ENCODE peak calls at places on chromosome 16, in seven cellular contexts. J is aorta, O is uterus, K is ovary, P is esophagus muscularis mucosa, L is tibial artery, R is A549. H is an unnamed sample.

GRCh38 chr16:11211977-11212818 is 43.8 kb downstream of the SOCS1 start:
- DNase-seq in J (no peak), P (no peak), K (no peak), O (no peak), R (no peak), L (no peak), H (no peak)

GRCh38 chr16:17723735-17724134 is 253.0 kb upstream of the XYLT1 start:
- DNase-seq in P (no peak), L (no peak), O (no peak), J (no peak), K (no peak), R (no peak), H (peak)

GRCh38 chr16:56262148-56262878 is 71.0 kb downstream of the GNAO1 start:
- DNase-seq in R (no peak), K (no peak), P (no peak), J (no peak), O (no peak), L (peak), H (no peak)

GRCh38 chr16:77657016-77657415 is 65.3 kb upstream of the NUDT7 start:
- DNase-seq in K (no peak), R (no peak), P (no peak), J (no peak), L (no peak), O (no peak), H (no peak)

GRCh38 chr16:24829153-24829552 is 16.6 kb upstream of the SLC5A11 start:
- DNase-seq in R (no peak), K (no peak), J (no peak), L (no peak), P (no peak), O (no peak), H (no peak)

GRCh38 chr16:87945351-87946042 is 5.7 kb upstream of the BANP start:
- DNase-seq in K (peak), L (peak), R (no peak), O (peak), P (no peak), J (peak), H (no peak)

GRCh38 chr16:31484491-31485171 is 1.7 kb downstream of the SLC5A2 start:
- DNase-seq in R (no peak), O (no peak), J (peak), K (no peak), P (no peak), L (no peak), H (no peak)

GRCh38 chr16:58515871-58516767 is 802 bp downstream of the SETD6 start:
- DNase-seq in J (peak), P (no peak), O (no peak), R (no peak), L (peak), K (no peak), H (no peak)

GRCh38 chr16:88077328-88078108 is 126.3 kb downstream of the BANP start:
- DNase-seq in R (no peak), J (peak), K (no peak), L (peak), P (no peak), O (no peak), H (no peak)

GRCh38 chr16:25110392-25110947 is 1.1 kb upstream of the LCMT1 start:
- DNase-seq in L (no peak), O (no peak), P (no peak), R (no peak), J (no peak), K (no peak), H (no peak)

GRCh38 chr16:23575834-23576233 is 18.3 kb downstream of the UBFD1 start:
- DNase-seq in R (no peak), J (no peak), O (no peak), K (no peak), L (no peak), P (no peak), H (no peak)

GRCh38 chr16:75555213-75555706 is 792 bp downstream of the TMEM231 start:
- DNase-seq in J (peak), K (peak), L (peak), R (peak), P (no peak), O (peak), H (peak)

GRCh38 chr16:50448522-50448921 is 79.7 kb upstream of the BRD7 start:
- DNase-seq in K (no peak), O (no peak), R (no peak), J (no peak), P (no peak), L (peak), H (no peak)

GRCh38 chr16:56824335-56824734 is 40.7 kb upstream of the SLC12A3 start:
- DNase-seq in R (peak), J (no peak), K (no peak), L (no peak), O (no peak), P (no peak), H (no peak)

GRCh38 chr16:14284371-14284770 is 213.3 kb downstream of the MRTFB start:
- DNase-seq in O (no peak), L (no peak), P (no peak), J (no peak), K (no peak), R (no peak), H (no peak)

GRCh38 chr16:11234884-11235702 is 20.9 kb downstream of the SOCS1 start:
- DNase-seq in J (no peak), O (no peak), K (no peak), R (no peak), P (no peak), L (no peak), H (no peak)

GRCh38 chr16:57689772-57690558 is 4.6 kb upstream of the DRC7 start:
- DNase-seq in O (peak), J (peak), L (peak), P (no peak), R (no peak), K (no peak), H (no peak)

GRCh38 chr16:12208341-12209035 is 232.0 kb downstream of the SNX29 start:
- DNase-seq in O (no peak), L (no peak), K (no peak), R (no peak), J (no peak), P (no peak), H (no peak)

GRCh38 chr16:22728167-22728836 is 85.7 kb upstream of the HS3ST2 start:
- DNase-seq in K (no peak), P (no peak), L (no peak), O (no peak), J (no peak), R (no peak), H (no peak)

GRCh38 chr16:12754824-12755543 is 48.7 kb downstream of the CPPED1 start:
- DNase-seq in O (no peak), K (no peak), R (no peak), J (no peak), L (no peak), P (no peak), H (no peak)

GRCh38 chr16:14562691-14563491 is 67.2 kb downstream of the PARN start:
- DNase-seq in O (no peak), R (peak), L (no peak), K (no peak), J (peak), P (no peak), H (no peak)

GRCh38 chr16:78970650-78971049 is 629.9 kb downstream of the MAF start:
- DNase-seq in P (no peak), K (no peak), R (no peak), J (no peak), O (no peak), L (no peak), H (no peak)

GRCh38 chr16:20504418-20504817 is 53.1 kb downstream of the ACSM2A start:
- DNase-seq in L (no peak), K (no peak), J (no peak), O (no peak), R (no peak), P (peak), H (no peak)

GRCh38 chr16:82715833-82716232 is 89.1 kb downstream of the CDH13 start:
- DNase-seq in L (no peak), O (no peak), P (no peak), K (no peak), J (no peak), R (no peak), H (no peak)

GRCh38 chr16:83887088-83887487 is 11.8 kb upstream of the MLYCD start:
- DNase-seq in O (no peak), L (no peak), K (no peak), J (no peak), P (no peak), R (peak), H (no peak)

GRCh38 chr16:49754495-49755290 is 101.2 kb downstream of the ZNF423 start:
- DNase-seq in P (no peak), O (no peak), K (no peak), L (no peak), J (no peak), R (no peak), H (no peak)

GRCh38 chr16:78099372-78100161 is at the start of gene WWOX:
- DNase-seq in L (peak), O (peak), P (peak), R (peak), K (peak), J (peak), H (peak)

GRCh38 chr16:17831330-17831729 is 360.6 kb upstream of the XYLT1 start:
- DNase-seq in J (no peak), R (no peak), L (no peak), K (no peak), O (no peak), P (no peak), H (no peak)

GRCh38 chr16:80123189-80123588 is 417.6 kb upstream of the DYNLRB2 start:
- DNase-seq in O (no peak), J (no peak), P (peak), L (no peak), K (no peak), R (no peak), H (no peak)

GRCh38 chr16:19393226-19394074 is 24.2 kb upstream of the TMC5 start:
- DNase-seq in O (no peak), L (no peak), K (no peak), R (no peak), P (no peak), J (no peak), H (no peak)

GRCh38 chr16:48462146-48462740 is 77.0 kb upstream of the SIAH1 start:
- DNase-seq in K (no peak), L (no peak), R (peak), J (no peak), O (no peak), P (no peak), H (no peak)

GRCh38 chr16:46789499-46790414 is 41.2 kb downstream of the C16orf87 start:
- DNase-seq in R (peak), O (peak), K (peak), P (no peak), L (peak), J (peak), H (no peak)

GRCh38 chr16:52496051-52496876 is 50.7 kb downstream of the TOX3 start:
- DNase-seq in O (no peak), L (no peak), J (no peak), K (no peak), R (no peak), P (no peak), H (no peak)

GRCh38 chr16:19008245-19008644 is 24.5 kb downstream of the TMC7 start:
- DNase-seq in R (no peak), L (no peak), K (no peak), P (no peak), J (no peak), O (no peak), H (peak)

GRCh38 chr16:70463235-70463634 is 8.8 kb downstream of the FCSK start:
- DNase-seq in J (no peak), L (no peak), R (no peak), P (no peak), O (no peak), K (no peak), H (no peak)

GRCh38 chr16:70457446-70457845 is 3.1 kb downstream of the FCSK start:
- DNase-seq in P (no peak), O (no peak), L (no peak), J (no peak), K (no peak), R (no peak), H (no peak)

GRCh38 chr16:70455910-70456309 is 1.5 kb downstream of the FCSK start:
- DNase-seq in P (no peak), J (no peak), O (no peak), K (no peak), R (no peak), L (no peak), H (no peak)

GRCh38 chr16:70465999-70466811 is 11.8 kb downstream of the FCSK start:
- DNase-seq in K (no peak), L (no peak), O (no peak), P (no peak), R (no peak), J (no peak), H (no peak)

GRCh38 chr16:70460737-70461261 is 6.4 kb downstream of the FCSK start:
- DNase-seq in L (no peak), O (no peak), P (no peak), K (no peak), J (no peak), R (no peak), H (no peak)
- H3K27ac ChIP-seq in L (no peak), O (no peak), P (no peak), K (no peak), J (no peak), R (peak), H (peak)

DNA sequence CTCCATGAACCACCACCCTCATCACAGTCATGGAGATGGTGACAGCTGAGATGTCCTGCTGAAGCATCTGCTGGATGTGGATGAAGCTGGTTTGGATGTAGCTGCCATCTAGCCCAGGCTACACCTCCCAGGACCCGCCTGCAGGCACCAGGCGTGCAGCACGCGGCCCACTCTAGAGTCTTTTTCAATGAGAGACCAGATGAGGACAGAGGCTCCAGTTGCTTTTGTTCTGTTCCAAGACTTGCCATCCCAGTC is 102.1 kb downstream of the ZNF778 start:
- DNase-seq in R (no peak), P (no peak), O (no peak), K (no peak), J (no peak), L (no peak), H (no peak)
- H3K4me3 ChIP-seq in R (peak), P (peak), O (no peak), K (no peak), J (no peak), L (peak), H (no peak)

GRCh38 chr16:86427327-86427935 is 82.9 kb upstream of the FOXF1 start:
- DNase-seq in R (no peak), K (no peak), J (no peak), O (no peak), L (no peak), P (no peak), H (no peak)

GRCh38 chr16:86426243-86426642 is 84.1 kb upstream of the FOXF1 start:
- DNase-seq in R (no peak), O (no peak), P (no peak), K (no peak), J (no peak), L (no peak), H (no peak)

GRCh38 chr16:86421995-86422394 is 88.3 kb upstream of the FOXF1 start:
- DNase-seq in L (no peak), K (no peak), J (no peak), P (no peak), R (no peak), O (no peak), H (no peak)

GRCh38 chr16:86424968-86425367 is 85.4 kb upstream of the FOXF1 start:
- DNase-seq in K (no peak), R (no peak), L (no peak), O (no peak), J (no peak), P (no peak), H (no peak)

GRCh38 chr16:86424413-86424812 is 85.9 kb upstream of the FOXF1 start:
- DNase-seq in J (no peak), O (no peak), L (no peak), R (no peak), K (no peak), P (no peak), H (no peak)
- H3K27ac ChIP-seq in J (no peak), O (no peak), L (no peak), R (no peak), K (no peak), P (peak), H (no peak)

GRCh38 chr16:66924527-66925321 is 611 bp downstream of the RRAD start:
- DNase-seq in O (no peak), J (no peak), P (no peak), K (peak), R (peak), L (peak), H (no peak)
- H3K4me3 ChIP-seq in O (peak), J (peak), P (peak), K (peak), R (peak), L (peak), H (peak)

GRCh38 chr16:1224558-1224957 is 510 bp downstream of the TPSG1 start:
- DNase-seq in K (no peak), R (no peak), P (no peak), J (no peak), O (no peak), L (no peak), H (no peak)

GRCh38 chr16:1223355-1224214 is 1.5 kb downstream of the TPSG1 start:
- DNase-seq in K (no peak), R (no peak), J (no peak), L (no peak), O (no peak), P (no peak), H (no peak)

GRCh38 chr16:1221628-1222552 is 3.2 kb downstream of the TPSG1 start:
- DNase-seq in P (no peak), O (no peak), J (no peak), K (no peak), R (no peak), L (no peak), H (no peak)

GRCh38 chr16:1220841-1221627 is 4.0 kb downstream of the TPSG1 start:
- DNase-seq in K (no peak), L (no peak), R (no peak), O (no peak), P (no peak), J (no peak), H (no peak)

DNA sequence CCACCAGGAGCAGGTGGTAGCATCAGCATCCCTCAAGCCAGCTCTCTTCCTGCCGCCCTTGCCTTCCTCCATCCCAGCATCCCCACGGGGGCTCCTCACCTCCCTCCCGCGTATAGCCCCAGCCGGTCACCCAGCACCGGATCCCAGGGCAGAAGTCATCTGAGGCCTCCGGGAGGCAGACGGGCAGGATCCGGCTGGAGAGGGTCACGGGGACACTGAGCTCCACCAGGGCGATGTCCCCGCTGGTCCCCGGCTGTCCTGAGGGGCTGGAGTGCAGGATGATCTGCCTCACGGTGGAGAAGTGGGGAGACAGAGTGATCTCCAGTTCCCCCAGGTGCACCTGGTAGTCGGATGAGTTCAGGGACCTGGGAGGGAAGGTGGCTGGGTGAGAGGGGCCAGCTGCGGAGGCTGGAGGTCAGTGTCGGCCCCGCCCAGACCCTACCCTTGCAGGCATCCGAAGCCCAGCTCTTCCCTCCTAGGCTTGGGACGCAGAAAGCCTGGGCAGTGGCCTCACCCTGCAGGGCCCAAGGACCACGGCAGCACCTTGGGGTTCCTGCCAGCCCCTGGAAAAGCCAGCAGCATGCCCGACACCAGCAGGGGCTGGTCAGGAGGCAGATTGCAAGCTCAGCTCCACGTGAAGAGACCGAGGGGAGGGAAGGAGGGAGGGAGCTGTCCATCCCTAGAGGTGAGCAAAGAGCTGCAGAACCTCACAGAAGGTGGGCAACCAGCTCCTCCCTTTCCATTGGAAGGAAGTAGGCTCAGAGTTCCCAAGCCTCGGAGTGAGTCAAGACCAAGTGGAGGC is 2.3 kb downstream of the TPSG1 start:
- DNase-seq in K (no peak), J (no peak), R (no peak), P (no peak), O (no peak), L (no peak), H (no peak)
- H3K27ac ChIP-seq in K (no peak), J (no peak), R (no peak), P (no peak), O (no peak), L (no peak), H (no peak)

DNA sequence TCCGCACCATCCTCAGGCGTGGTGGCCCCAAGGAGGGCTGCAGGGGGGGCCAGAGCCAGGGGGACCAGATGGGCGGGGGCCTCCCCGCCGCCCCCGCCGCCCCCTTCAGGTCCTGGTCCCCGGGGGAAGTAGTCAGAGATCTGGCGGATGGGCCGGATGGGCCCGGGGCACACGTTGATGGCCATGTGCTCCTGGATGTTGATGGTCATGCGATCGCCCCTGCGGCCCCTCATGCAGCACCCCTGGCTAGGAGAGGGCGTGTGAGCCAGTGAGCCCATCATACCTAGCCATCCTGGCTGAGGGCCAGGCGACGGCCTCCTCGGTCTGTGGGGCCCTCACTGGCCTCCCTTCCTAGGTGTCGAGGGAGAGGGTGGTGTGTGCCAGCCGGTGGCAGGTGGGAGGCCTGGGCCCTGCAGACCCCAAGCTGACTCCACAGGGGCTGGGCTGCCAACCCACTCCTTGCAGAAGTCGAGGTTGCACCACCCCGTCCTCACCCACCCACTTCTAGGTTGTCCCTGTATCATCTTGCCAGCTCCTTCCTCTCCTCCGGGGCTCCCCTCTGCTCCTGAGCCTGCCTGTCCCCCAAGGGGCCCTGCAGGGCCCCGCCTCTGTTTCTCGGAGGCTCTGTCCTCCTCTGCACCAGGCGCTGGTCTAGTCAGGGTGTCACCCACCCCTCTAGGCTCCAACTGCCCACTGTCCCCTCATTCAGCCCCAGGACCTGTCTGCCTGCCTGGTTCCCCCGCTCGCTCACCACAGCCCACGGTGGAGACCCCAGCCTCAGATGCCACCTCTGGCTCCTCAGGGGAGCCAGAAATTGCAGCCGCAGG is 624 bp downstream of the DOC2A start:
- DNase-seq in P (no peak), O (no peak), K (no peak), R (no peak), L (no peak), J (no peak), H (no peak)
- H3K4me3 ChIP-seq in P (peak), O (peak), K (peak), R (peak), L (peak), J (no peak), H (peak)

DNA sequence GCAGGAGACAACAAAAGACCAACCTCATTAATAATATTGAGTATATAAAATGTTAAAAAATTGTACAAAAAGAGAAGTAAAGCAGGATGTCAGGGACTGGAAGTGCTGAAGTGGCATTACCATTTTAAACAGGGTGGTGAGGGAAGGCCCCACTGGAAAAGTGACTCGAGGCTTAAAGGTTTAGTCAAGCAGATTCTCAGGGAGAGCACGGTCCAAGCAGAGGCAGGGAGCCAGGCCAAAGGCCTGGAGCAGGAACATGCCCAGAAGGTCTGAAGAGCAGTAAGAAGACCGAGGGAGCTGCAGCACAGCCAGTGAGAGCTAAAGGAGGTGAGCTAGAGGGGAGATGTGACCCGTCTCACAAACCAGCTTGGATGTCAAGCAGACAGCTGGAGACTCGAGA is 7.6 kb downstream of the XPO6 start:
- DNase-seq in K (no peak), O (no peak), P (no peak), J (no peak), R (no peak), L (no peak), H (no peak)
- H3K27ac ChIP-seq in K (no peak), O (no peak), P (no peak), J (no peak), R (no peak), L (no peak), H (no peak)